ENCODE peak calls at places on chromosome 22, in four cellular contexts. P is AG09309, A is A549, Y is GM12865. J is an unnamed sample.

GRCh38 chr22:46660604-46661201 is 40.5 kb downstream of the GRAMD4 start:
- DNase-seq in P (no peak), A (no peak), Y (no peak), J (no peak)

GRCh38 chr22:41596776-41597634 is 7.4 kb upstream of the PMM1 start:
- DNase-seq in Y (peak; percentile 43), P (no peak), A (peak; percentile 60), J (no peak)

GRCh38 chr22:48743601-48744282 is 1083.9 kb downstream of the BRD1 start:
- DNase-seq in A (no peak), Y (no peak), P (no peak), J (no peak)

GRCh38 chr22:43996170-43996980 is 27.7 kb upstream of the PARVB start:
- DNase-seq in Y (peak; percentile 84), P (no peak), A (no peak), J (no peak)

GRCh38 chr22:46929046-46929688 is 166.7 kb downstream of the TBC1D22A start:
- DNase-seq in P (no peak), A (no peak), Y (no peak), J (no peak)

GRCh38 chr22:46699091-46699490 is 39.0 kb downstream of the CERK start:
- DNase-seq in P (no peak), A (no peak), Y (no peak), J (no peak)

GRCh38 chr22:47564651-47565050 is 802.2 kb downstream of the TBC1D22A start:
- DNase-seq in A (no peak), P (no peak), Y (no peak), J (no peak)

GRCh38 chr22:42905702-42906183 is 48.7 kb upstream of the ARFGAP3 start:
- DNase-seq in A (no peak), Y (no peak), P (no peak), J (no peak)

GRCh38 chr22:30224161-30224857 is 22.2 kb downstream of the LIF start:
- DNase-seq in A (peak; percentile 85), Y (peak; percentile 35), P (no peak), J (no peak)

GRCh38 chr22:45124176-45124857 is 39.4 kb upstream of the NUP50 start:
- DNase-seq in A (no peak), Y (no peak), P (no peak), J (no peak)

GRCh38 chr22:19760652-19761002 is at the start of gene TBX1:
- DNase-seq in Y (no peak), A (no peak), P (no peak), J (no peak)

GRCh38 chr22:17795661-17796548 is 21.6 kb upstream of the BID start:
- DNase-seq in A (no peak), Y (peak; percentile 70), P (no peak), J (no peak)

GRCh38 chr22:27387561-27387960 is 414.0 kb downstream of the MN1 start:
- DNase-seq in Y (no peak), P (no peak), A (no peak), J (no peak)

GRCh38 chr22:49569286-49570031 is 258.2 kb downstream of the BRD1 start:
- DNase-seq in Y (no peak), A (no peak), P (no peak), J (no peak)

GRCh38 chr22:36267896-36268485 is 15.1 kb downstream of the APOL1 start:
- DNase-seq in A (no peak), Y (no peak), P (no peak), J (no peak)

GRCh38 chr22:23565942-23566715 is 14.0 kb downstream of the IGLL1 start:
- DNase-seq in P (no peak), A (no peak), Y (no peak), J (no peak)

GRCh38 chr22:38397189-38398097 is 57.6 kb downstream of the KCNJ4 start:
- DNase-seq in Y (peak; percentile 88), A (no peak), P (no peak), J (no peak)

GRCh38 chr22:37007666-37008065 is 11.6 kb downstream of the TST start:
- DNase-seq in P (no peak), A (no peak), Y (no peak), J (no peak)

GRCh38 chr22:46137218-46137766 is 13.0 kb upstream of the PPARA start:
- DNase-seq in A (no peak), Y (no peak), P (no peak), J (no peak)

GRCh38 chr22:30969532-30970355 is 679 bp downstream of the TUG1 start:
- DNase-seq in A (peak; percentile 6), Y (peak; percentile 80), P (no peak), J (no peak)

J was measured in Panc1.